ENCODE peak calls at places on chromosomes 16 and 17, in four cellular contexts. One of them, this sample, is unnamed.

GRCh38 chr16:82651921-82652601 is 25.3 kb downstream of the CDH13 start:
- DNase-seq in kidney: no peak
- DNase-seq in spleen: no peak
- DNase-seq in CD8-positive, alpha-beta T cell: no peak
- DNase-seq in this sample: no peak

GRCh38 chr17:5676012-5676411 is 91.7 kb upstream of the NLRP1 start:
- DNase-seq in kidney: no peak
- DNase-seq in spleen: no peak
- DNase-seq in CD8-positive, alpha-beta T cell: no peak
- DNase-seq in this sample: no peak

GRCh38 chr17:79520134-79520892 is 90.5 kb downstream of the RBFOX3 start:
- DNase-seq in kidney: no peak
- DNase-seq in spleen: no peak
- DNase-seq in CD8-positive, alpha-beta T cell: no peak
- DNase-seq in this sample: no peak

GRCh38 chr17:61157246-61157887 is 242.3 kb upstream of the TBX2 start:
- DNase-seq in kidney: no peak
- DNase-seq in spleen: no peak
- DNase-seq in CD8-positive, alpha-beta T cell: no peak
- DNase-seq in this sample: no peak

GRCh38 chr16:23826528-23827244 is 9.1 kb upstream of the PRKCB start:
- DNase-seq in kidney: no peak
- DNase-seq in spleen: no peak
- DNase-seq in CD8-positive, alpha-beta T cell: peak
- DNase-seq in this sample: no peak

GRCh38 chr17:304461-304860 is 48.1 kb downstream of the RPH3AL start:
- DNase-seq in kidney: peak
- DNase-seq in spleen: no peak
- DNase-seq in CD8-positive, alpha-beta T cell: no peak
- DNase-seq in this sample: no peak

GRCh38 chr17:10151667-10152496 is 46.5 kb downstream of the GAS7 start:
- DNase-seq in kidney: no peak
- DNase-seq in spleen: no peak
- DNase-seq in CD8-positive, alpha-beta T cell: no peak
- DNase-seq in this sample: no peak

GRCh38 chr16:68084504-68085258 is 489 bp upstream of the NFATC3 start:
- DNase-seq in kidney: peak
- DNase-seq in spleen: peak
- DNase-seq in CD8-positive, alpha-beta T cell: peak
- DNase-seq in this sample: peak

GRCh38 chr16:69348222-69348621 is 3.4 kb downstream of the TMED6 start:
- DNase-seq in kidney: no peak
- DNase-seq in spleen: no peak
- DNase-seq in CD8-positive, alpha-beta T cell: no peak
- DNase-seq in this sample: no peak

GRCh38 chr16:23692190-23692837 is 13.6 kb downstream of the PLK1 start:
- DNase-seq in kidney: no peak
- DNase-seq in spleen: no peak
- DNase-seq in CD8-positive, alpha-beta T cell: no peak
- DNase-seq in this sample: no peak

GRCh38 chr16:72241930-72242329 is 70.0 kb upstream of the PMFBP1 start:
- DNase-seq in kidney: no peak
- DNase-seq in spleen: no peak
- DNase-seq in CD8-positive, alpha-beta T cell: no peak
- DNase-seq in this sample: peak

GRCh38 chr16:15507299-15507958 is 73.0 kb downstream of the BMERB1 start:
- DNase-seq in kidney: no peak
- DNase-seq in spleen: no peak
- DNase-seq in CD8-positive, alpha-beta T cell: no peak
- DNase-seq in this sample: peak

GRCh38 chr16:54407596-54407995 is 121.0 kb upstream of the IRX3 start:
- DNase-seq in kidney: no peak
- DNase-seq in spleen: no peak
- DNase-seq in CD8-positive, alpha-beta T cell: no peak
- DNase-seq in this sample: no peak

GRCh38 chr17:68572138-68572842 is 28.9 kb downstream of the FAM20A start:
- DNase-seq in kidney: no peak
- DNase-seq in spleen: no peak
- DNase-seq in CD8-positive, alpha-beta T cell: no peak
- DNase-seq in this sample: no peak

GRCh38 chr17:44222112-44222869 is 2.8 kb upstream of the UBTF start:
- DNase-seq in kidney: peak
- DNase-seq in spleen: peak
- DNase-seq in CD8-positive, alpha-beta T cell: no peak
- DNase-seq in this sample: peak

GRCh38 chr17:74729368-74729767 is 7.7 kb upstream of the RAB37 start:
- DNase-seq in kidney: no peak
- DNase-seq in spleen: peak
- DNase-seq in CD8-positive, alpha-beta T cell: no peak
- DNase-seq in this sample: no peak

GRCh38 chr16:83137326-83137770 is 510.6 kb downstream of the CDH13 start:
- DNase-seq in kidney: no peak
- DNase-seq in spleen: no peak
- DNase-seq in CD8-positive, alpha-beta T cell: no peak
- DNase-seq in this sample: no peak

GRCh38 chr16:85430523-85431381 is 182.4 kb upstream of the GSE1 start:
- DNase-seq in kidney: peak
- DNase-seq in spleen: peak
- DNase-seq in CD8-positive, alpha-beta T cell: no peak
- DNase-seq in this sample: no peak

GRCh38 chr16:88606146-88606757 is 32.1 kb upstream of the IL17C start:
- DNase-seq in kidney: no peak
- DNase-seq in spleen: no peak
- DNase-seq in CD8-positive, alpha-beta T cell: no peak
- DNase-seq in this sample: no peak

GRCh38 chr17:5562661-5563360 is 21.5 kb downstream of the NLRP1 start:
- DNase-seq in kidney: no peak
- DNase-seq in spleen: no peak
- DNase-seq in CD8-positive, alpha-beta T cell: no peak
- DNase-seq in this sample: no peak

GRCh38 chr16:23216658-23217246 is 34.2 kb downstream of the SCNN1G start:
- DNase-seq in kidney: no peak
- DNase-seq in spleen: no peak
- DNase-seq in CD8-positive, alpha-beta T cell: no peak
- DNase-seq in this sample: no peak

DNA sequence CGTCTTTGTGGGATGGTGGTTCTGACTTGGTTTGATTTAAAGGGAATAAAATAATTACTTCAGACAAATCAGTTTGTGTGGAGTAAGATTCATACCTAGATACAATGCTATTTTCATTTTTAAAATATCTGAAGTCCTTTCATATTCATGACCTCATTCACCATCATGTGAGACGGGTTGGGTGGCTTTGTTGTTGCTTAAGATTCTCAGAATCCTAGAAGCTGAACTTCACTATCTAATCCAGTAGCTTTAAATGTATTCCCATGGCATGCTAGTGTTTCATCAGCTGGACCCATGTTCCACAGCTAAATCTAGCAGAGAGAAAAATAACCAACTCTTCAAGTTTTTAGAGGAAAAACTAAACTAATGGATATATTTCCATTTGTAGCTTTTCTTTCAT is 2.7 kb upstream of the AMFR start:
- DNase-seq in kidney: no peak
- DNase-seq in spleen: no peak
- DNase-seq in CD8-positive, alpha-beta T cell: no peak
- DNase-seq in this sample: no peak
- H3K27ac ChIP-seq in kidney: no peak
- H3K27ac ChIP-seq in spleen: no peak
- H3K27ac ChIP-seq in CD8-positive, alpha-beta T cell: no peak
- H3K27ac ChIP-seq in this sample: no peak

GRCh38 chr16:14202095-14202494 is 131.0 kb downstream of the MRTFB start:
- DNase-seq in kidney: no peak
- DNase-seq in spleen: no peak
- DNase-seq in CD8-positive, alpha-beta T cell: no peak
- DNase-seq in this sample: no peak
- H3K27ac ChIP-seq in kidney: no peak
- H3K27ac ChIP-seq in spleen: peak
- H3K27ac ChIP-seq in CD8-positive, alpha-beta T cell: no peak
- H3K27ac ChIP-seq in this sample: no peak

GRCh38 chr16:1762879-1763520 is 8.3 kb downstream of the NME3 start:
- DNase-seq in kidney: no peak
- DNase-seq in spleen: no peak
- DNase-seq in CD8-positive, alpha-beta T cell: no peak
- DNase-seq in this sample: no peak
- H3K27ac ChIP-seq in kidney: no peak
- H3K27ac ChIP-seq in spleen: no peak
- H3K27ac ChIP-seq in CD8-positive, alpha-beta T cell: no peak
- H3K27ac ChIP-seq in this sample: no peak

GRCh38 chr17:49315551-49315951 is 46.5 kb downstream of the ZNF652 start:
- DNase-seq in kidney: no peak
- DNase-seq in spleen: peak
- DNase-seq in CD8-positive, alpha-beta T cell: peak
- DNase-seq in this sample: peak

GRCh38 chr17:49312722-49313121 is 49.3 kb downstream of the ZNF652 start:
- DNase-seq in kidney: no peak
- DNase-seq in spleen: no peak
- DNase-seq in CD8-positive, alpha-beta T cell: no peak
- DNase-seq in this sample: no peak

GRCh38 chr17:49318438-49318965 is 43.5 kb downstream of the ZNF652 start:
- DNase-seq in kidney: no peak
- DNase-seq in spleen: no peak
- DNase-seq in CD8-positive, alpha-beta T cell: no peak
- DNase-seq in this sample: no peak

GRCh38 chr17:49315974-49316570 is 46.0 kb downstream of the ZNF652 start:
- DNase-seq in kidney: no peak
- DNase-seq in spleen: no peak
- DNase-seq in CD8-positive, alpha-beta T cell: no peak
- DNase-seq in this sample: no peak

GRCh38 chr17:49316889-49317288 is 45.2 kb downstream of the ZNF652 start:
- DNase-seq in kidney: no peak
- DNase-seq in spleen: no peak
- DNase-seq in CD8-positive, alpha-beta T cell: no peak
- DNase-seq in this sample: no peak
- H3K27ac ChIP-seq in kidney: no peak
- H3K27ac ChIP-seq in spleen: peak
- H3K27ac ChIP-seq in CD8-positive, alpha-beta T cell: no peak
- H3K27ac ChIP-seq in this sample: peak